ENCODE peak calls at places on chromosomes 13 and 19, in four cellular contexts. One of them, this sample, is unnamed.

GRCh38 chr13:20370815-20371421 is 138.8 kb upstream of the GJB6 start:
- DNase-seq in WTC11: no peak
- DNase-seq in H1: no peak
- DNase-seq in SK-N-SH: no peak
- DNase-seq in this sample: no peak

GRCh38 chr13:36862002-36862706 is 43.1 kb downstream of the RFXAP start:
- DNase-seq in WTC11: no peak
- DNase-seq in H1: no peak
- DNase-seq in SK-N-SH: no peak
- DNase-seq in this sample: no peak

GRCh38 chr13:40387775-40388174 is 278.7 kb downstream of the FOXO1 start:
- DNase-seq in WTC11: no peak
- DNase-seq in H1: no peak
- DNase-seq in SK-N-SH: no peak
- DNase-seq in this sample: no peak

GRCh38 chr13:106322628-106323027 is 212.8 kb downstream of the EFNB2 start:
- DNase-seq in WTC11: no peak
- DNase-seq in H1: no peak
- DNase-seq in SK-N-SH: no peak
- DNase-seq in this sample: no peak

GRCh38 chr19:3507371-3508120 is 1.4 kb downstream of the FZR1 start:
- DNase-seq in WTC11: peak; percentile 42
- DNase-seq in H1: peak; percentile 75
- DNase-seq in SK-N-SH: peak; percentile 55
- DNase-seq in this sample: peak; percentile 54

GRCh38 chr13:23450340-23451046 is 17.0 kb upstream of the SACS start:
- DNase-seq in WTC11: no peak
- DNase-seq in H1: no peak
- DNase-seq in SK-N-SH: peak; percentile 74
- DNase-seq in this sample: no peak

GRCh38 chr13:114166381-114167131 is 12.5 kb upstream of the CFAP97D2 start:
- DNase-seq in WTC11: no peak
- DNase-seq in H1: no peak
- DNase-seq in SK-N-SH: peak; percentile 62
- DNase-seq in this sample: no peak

GRCh38 chr13:38348890-38349289 is 761 bp upstream of the UFM1 start:
- DNase-seq in WTC11: no peak
- DNase-seq in H1: no peak
- DNase-seq in SK-N-SH: no peak
- DNase-seq in this sample: no peak

GRCh38 chr13:45807520-45808099 is 43.9 kb downstream of the SIAH3 start:
- DNase-seq in WTC11: peak; percentile 40
- DNase-seq in H1: no peak
- DNase-seq in SK-N-SH: peak; percentile 65
- DNase-seq in this sample: peak; percentile 21

GRCh38 chr19:1718382-1719315 is 34.7 kb upstream of the ONECUT3 start:
- DNase-seq in WTC11: no peak
- DNase-seq in H1: peak; percentile 56
- DNase-seq in SK-N-SH: peak; percentile 48
- DNase-seq in this sample: peak; percentile 61

GRCh38 chr13:76758738-76759137 is 127.5 kb downstream of the KCTD12 start:
- DNase-seq in WTC11: no peak
- DNase-seq in H1: no peak
- DNase-seq in SK-N-SH: peak; percentile 5
- DNase-seq in this sample: no peak

GRCh38 chr13:102440259-102440936 is 38.5 kb upstream of the FGF14 start:
- DNase-seq in WTC11: no peak
- DNase-seq in H1: no peak
- DNase-seq in SK-N-SH: no peak
- DNase-seq in this sample: no peak

GRCh38 chr13:72061613-72062012 is 194.6 kb upstream of the DACH1 start:
- DNase-seq in WTC11: no peak
- DNase-seq in H1: no peak
- DNase-seq in SK-N-SH: no peak
- DNase-seq in this sample: no peak

GRCh38 chr13:72062566-72062965 is 195.6 kb upstream of the DACH1 start:
- DNase-seq in WTC11: peak; percentile 46
- DNase-seq in H1: peak; percentile 56
- DNase-seq in SK-N-SH: no peak
- DNase-seq in this sample: no peak
- TF ChIP-seq TEAD4 in WTC11: no peak
- TF ChIP-seq TEAD4 in H1: no peak
- TF ChIP-seq TEAD4 in SK-N-SH: no peak
- TF ChIP-seq TEAD4 in this sample: no peak

GRCh38 chr13:83332751-83333150 is 549.5 kb downstream of the SLITRK1 start:
- DNase-seq in WTC11: no peak
- DNase-seq in H1: no peak
- DNase-seq in SK-N-SH: no peak
- DNase-seq in this sample: no peak
- TF ChIP-seq TEAD4 in WTC11: no peak
- TF ChIP-seq TEAD4 in H1: no peak
- TF ChIP-seq TEAD4 in SK-N-SH: no peak
- TF ChIP-seq TEAD4 in this sample: no peak

DNA sequence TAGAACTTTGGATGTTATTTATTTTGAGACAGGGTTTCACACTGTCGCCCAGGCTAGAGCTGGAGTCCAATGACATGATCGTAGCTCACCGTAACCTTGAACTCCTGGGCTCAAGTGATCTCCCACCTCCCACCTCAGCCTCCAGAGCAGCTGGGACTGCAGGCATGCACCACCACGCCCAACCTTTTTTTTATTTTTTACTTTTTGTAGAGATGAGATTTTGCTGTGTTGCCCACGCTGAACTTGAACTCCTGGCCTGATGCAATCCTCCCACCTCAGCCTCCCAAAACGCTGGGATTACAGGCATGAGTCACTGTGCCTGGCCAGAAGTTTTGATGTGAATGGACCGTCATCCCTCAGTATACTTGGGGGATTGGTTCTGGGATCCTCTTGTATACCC is 13.7 kb downstream of the ANKRD27 start:
- DNase-seq in WTC11: no peak
- DNase-seq in H1: no peak
- DNase-seq in SK-N-SH: no peak
- DNase-seq in this sample: no peak
- TF ChIP-seq TEAD4 in WTC11: no peak
- TF ChIP-seq TEAD4 in H1: no peak
- TF ChIP-seq TEAD4 in SK-N-SH: no peak
- TF ChIP-seq TEAD4 in this sample: no peak

DNA sequence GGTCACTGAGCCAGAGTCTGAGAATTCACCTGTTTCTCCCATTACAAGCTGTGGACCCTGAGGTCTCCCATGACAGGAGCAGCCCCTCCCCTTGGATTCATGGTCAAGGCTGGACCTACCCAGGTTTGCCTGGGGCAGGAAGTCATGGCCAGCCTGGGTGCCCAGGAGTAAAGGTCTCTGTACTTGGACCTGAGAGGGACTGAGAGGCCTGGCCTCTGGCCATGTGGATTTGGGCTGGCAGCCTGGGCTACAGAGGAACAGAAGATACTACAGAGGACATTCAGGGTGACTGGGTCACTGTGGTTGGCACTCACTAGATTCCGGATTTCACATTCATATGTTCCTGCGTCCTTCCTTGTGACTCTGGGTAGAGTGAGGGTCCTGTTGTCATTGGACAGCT is 31.5 kb upstream of the CEACAM8 start:
- DNase-seq in WTC11: no peak
- DNase-seq in H1: no peak
- DNase-seq in SK-N-SH: no peak
- DNase-seq in this sample: no peak
- TF ChIP-seq TEAD4 in WTC11: no peak
- TF ChIP-seq TEAD4 in H1: no peak
- TF ChIP-seq TEAD4 in SK-N-SH: no peak
- TF ChIP-seq TEAD4 in this sample: no peak

DNA sequence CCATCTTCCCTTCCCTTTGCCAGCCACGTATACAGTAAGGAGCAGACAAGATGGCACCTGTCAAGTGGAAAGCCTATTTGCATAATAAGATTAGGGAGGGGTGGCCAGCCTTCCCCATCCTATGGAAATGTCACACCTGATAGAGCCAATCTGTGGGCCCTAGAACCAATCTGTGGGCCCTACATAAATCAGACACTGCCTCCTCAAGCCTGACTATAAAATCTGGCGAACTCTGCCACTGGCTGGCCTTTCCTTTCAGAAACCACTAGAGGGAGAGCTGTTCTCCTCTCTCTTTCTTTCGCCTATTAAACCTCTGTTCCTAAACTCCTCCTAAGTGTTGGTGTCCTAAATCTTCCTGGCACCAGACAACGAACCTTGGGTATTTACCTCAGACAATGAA is 231.5 kb upstream of the KLHL1 start:
- DNase-seq in WTC11: peak; percentile 43
- DNase-seq in H1: peak; percentile 52
- DNase-seq in SK-N-SH: no peak
- DNase-seq in this sample: no peak
- TF ChIP-seq TEAD4 in WTC11: no peak
- TF ChIP-seq TEAD4 in H1: no peak
- TF ChIP-seq TEAD4 in SK-N-SH: no peak
- TF ChIP-seq TEAD4 in this sample: no peak

GRCh38 chr13:51955841-51956603 is 55.2 kb downstream of the ATP7B start:
- DNase-seq in WTC11: no peak
- DNase-seq in H1: no peak
- DNase-seq in SK-N-SH: no peak
- DNase-seq in this sample: peak; percentile 34

GRCh38 chr13:51946163-51946669 is 65.0 kb downstream of the ATP7B start:
- DNase-seq in WTC11: no peak
- DNase-seq in H1: no peak
- DNase-seq in SK-N-SH: no peak
- DNase-seq in this sample: no peak

GRCh38 chr13:51953347-51953746 is 57.9 kb downstream of the ATP7B start:
- DNase-seq in WTC11: no peak
- DNase-seq in H1: no peak
- DNase-seq in SK-N-SH: no peak
- DNase-seq in this sample: no peak

GRCh38 chr13:51955281-51955771 is 55.9 kb downstream of the ATP7B start:
- DNase-seq in WTC11: no peak
- DNase-seq in H1: no peak
- DNase-seq in SK-N-SH: no peak
- DNase-seq in this sample: peak; percentile 31

GRCh38 chr13:51950722-51951121 is 60.5 kb downstream of the ATP7B start:
- DNase-seq in WTC11: no peak
- DNase-seq in H1: no peak
- DNase-seq in SK-N-SH: no peak
- DNase-seq in this sample: no peak
- TF ChIP-seq TEAD4 in WTC11: no peak
- TF ChIP-seq TEAD4 in H1: no peak
- TF ChIP-seq TEAD4 in SK-N-SH: no peak
- TF ChIP-seq TEAD4 in this sample: no peak

GRCh38 chr13:110520431-110521295 is 40.9 kb downstream of the RAB20 start:
- DNase-seq in WTC11: no peak
- DNase-seq in H1: no peak
- DNase-seq in SK-N-SH: no peak
- DNase-seq in this sample: no peak
- TF ChIP-seq TEAD4 in WTC11: no peak
- TF ChIP-seq TEAD4 in H1: no peak
- TF ChIP-seq TEAD4 in SK-N-SH: no peak
- TF ChIP-seq TEAD4 in this sample: no peak

GRCh38 chr19:10321874-10322835 is 6.3 kb upstream of the FDX2 start:
- DNase-seq in WTC11: no peak
- DNase-seq in H1: no peak
- DNase-seq in SK-N-SH: peak; percentile 23
- DNase-seq in this sample: no peak
- TF ChIP-seq TEAD4 in WTC11: no peak
- TF ChIP-seq TEAD4 in H1: no peak
- TF ChIP-seq TEAD4 in SK-N-SH: no peak
- TF ChIP-seq TEAD4 in this sample: no peak

GRCh38 chr19:50819636-50820035 is 4.0 kb downstream of the KLK1 start:
- DNase-seq in WTC11: no peak
- DNase-seq in H1: no peak
- DNase-seq in SK-N-SH: no peak
- DNase-seq in this sample: no peak

GRCh38 chr19:50818859-50819472 is 4.6 kb downstream of the KLK1 start:
- DNase-seq in WTC11: no peak
- DNase-seq in H1: no peak
- DNase-seq in SK-N-SH: no peak
- DNase-seq in this sample: no peak

GRCh38 chr19:50820086-50820485 is 3.5 kb downstream of the KLK1 start:
- DNase-seq in WTC11: no peak
- DNase-seq in H1: peak; percentile 61
- DNase-seq in SK-N-SH: no peak
- DNase-seq in this sample: peak; percentile 66

GRCh38 chr19:50820549-50821247 is 2.9 kb downstream of the KLK1 start:
- DNase-seq in WTC11: no peak
- DNase-seq in H1: peak; percentile 74
- DNase-seq in SK-N-SH: no peak
- DNase-seq in this sample: peak; percentile 87

DNA sequence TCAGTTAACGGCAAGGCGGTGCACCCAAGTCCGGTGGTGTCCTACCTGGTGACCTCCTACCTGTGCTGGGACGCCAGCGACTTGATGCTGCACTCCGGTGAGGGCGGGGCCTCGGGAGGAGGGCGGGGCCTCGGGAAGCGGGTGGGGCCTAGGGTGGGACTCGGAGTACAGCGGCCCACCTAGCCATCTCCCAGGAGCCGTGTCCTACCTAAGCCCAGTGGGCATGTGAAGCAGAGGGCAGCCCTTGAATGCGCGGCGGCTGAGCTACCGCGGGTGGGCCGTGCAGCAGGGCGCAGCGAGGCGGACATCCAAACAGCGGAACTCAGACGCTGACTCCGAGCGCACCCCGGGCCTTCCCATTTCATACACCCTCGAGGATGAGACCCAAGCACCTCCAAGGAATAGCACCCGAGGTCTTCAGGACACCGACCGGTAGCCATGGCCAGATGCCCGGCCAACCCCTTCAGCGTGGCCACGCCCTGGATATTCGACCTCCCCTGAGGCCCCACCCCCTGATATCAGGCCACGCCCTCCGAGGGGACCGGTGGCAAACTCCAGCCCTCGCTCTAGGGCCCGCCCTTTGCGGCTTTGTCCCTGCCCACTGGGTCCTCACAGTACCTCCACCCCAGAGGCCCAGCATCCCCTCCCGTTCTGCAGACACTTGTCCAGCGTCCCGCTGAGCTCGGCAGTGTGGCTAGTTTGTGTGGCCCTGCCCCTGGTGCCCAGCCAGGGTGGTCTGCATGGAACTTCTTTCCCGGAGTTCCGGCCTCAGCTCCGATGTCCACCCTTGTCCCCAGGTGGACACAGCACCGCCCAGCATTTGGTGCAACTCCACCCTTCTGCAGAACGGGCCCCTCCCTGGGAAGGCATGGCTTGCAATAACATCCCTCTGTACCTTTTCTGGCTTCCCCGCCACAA is 5.4 kb downstream of the KLK1 start:
- DNase-seq in WTC11: peak; percentile 97
- DNase-seq in H1: peak; percentile 99
- DNase-seq in SK-N-SH: peak; percentile 95
- DNase-seq in this sample: peak; percentile 97
- TF ChIP-seq TEAD4 in WTC11: no peak
- TF ChIP-seq TEAD4 in H1: no peak
- TF ChIP-seq TEAD4 in SK-N-SH: no peak
- TF ChIP-seq TEAD4 in this sample: no peak